ENCODE peak calls at places on chromosome 12, in ten cellular contexts. I is suprapubic skin; A is ovary; M is fibroblast of pulmonary artery; S is body of pancreas; B is coronary artery; U is CD4-positive, CD25-positive, alpha-beta regulatory T cell; C is AG10803; K is stomach; Z is upper lobe of right lung. V is an unnamed sample.

GRCh38 chr12:93960521-93960920 is 187.9 kb upstream of the PLXNC1 start:
- DNase-seq in I (no peak), A (no peak), M (no peak), S (no peak), B (no peak), U (no peak), C (no peak), K (no peak), Z (no peak), V (no peak)

GRCh38 chr12:122228092-122228491 is 2.2 kb upstream of the DIABLO start:
- DNase-seq in I (no peak), A (no peak), M (no peak), S (no peak), B (no peak), U (no peak), C (no peak), K (no peak), Z (no peak), V (no peak)

GRCh38 chr12:90331262-90331661 is 622.6 kb upstream of the ATP2B1 start:
- DNase-seq in I (no peak), A (no peak), M (peak), S (no peak), B (no peak), U (no peak), C (no peak), K (no peak), Z (no peak), V (no peak)

GRCh38 chr12:96015672-96016071 is 19.5 kb upstream of the HAL start:
- DNase-seq in I (no peak), A (no peak), M (peak), S (no peak), B (no peak), U (no peak), C (peak), K (peak), Z (no peak), V (no peak)

GRCh38 chr12:27769142-27769672 is 10.8 kb upstream of the KLHL42 start:
- DNase-seq in I (no peak), A (no peak), M (no peak), S (no peak), B (no peak), U (no peak), C (no peak), K (no peak), Z (no peak), V (no peak)

GRCh38 chr12:6539276-6540134 is 5.2 kb downstream of the GAPDH start:
- DNase-seq in I (no peak), A (no peak), M (no peak), S (no peak), B (no peak), U (no peak), C (no peak), K (no peak), Z (no peak), V (no peak)

GRCh38 chr12:80269953-80270552 is 170.7 kb downstream of the OTOGL start:
- DNase-seq in I (no peak), A (no peak), M (peak), S (no peak), B (no peak), U (peak), C (peak), K (no peak), Z (no peak), V (no peak)

GRCh38 chr12:106192659-106193403 is 54.1 kb upstream of the NUAK1 start:
- DNase-seq in I (no peak), A (no peak), M (no peak), S (no peak), B (no peak), U (no peak), C (peak), K (no peak), Z (no peak), V (no peak)

GRCh38 chr12:3201741-3202500 is 124.7 kb downstream of the TSPAN9 start:
- DNase-seq in I (no peak), A (no peak), M (no peak), S (no peak), B (no peak), U (no peak), C (no peak), K (no peak), Z (no peak), V (no peak)

GRCh38 chr12:41724216-41724615 is 420.5 kb downstream of the GXYLT1 start:
- DNase-seq in I (no peak), A (no peak), M (no peak), S (no peak), B (no peak), U (no peak), C (no peak), K (no peak), Z (no peak), V (no peak)

GRCh38 chr12:2215709-2216560 is 163.1 kb downstream of the CACNA1C start:
- DNase-seq in I (no peak), A (no peak), M (peak), S (no peak), B (no peak), U (no peak), C (peak), K (no peak), Z (no peak), V (no peak)

GRCh38 chr12:107598906-107599305 is 86.7 kb upstream of the PWP1 start:
- DNase-seq in I (no peak), A (no peak), M (no peak), S (no peak), B (no peak), U (no peak), C (no peak), K (no peak), Z (no peak), V (no peak)

GRCh38 chr12:122793685-122794106 is 19.3 kb downstream of the CCDC62 start:
- DNase-seq in I (no peak), A (no peak), M (peak), S (peak), B (no peak), U (peak), C (peak), K (no peak), Z (no peak), V (peak)

GRCh38 chr12:102971227-102971626 is 13.8 kb downstream of the ASCL1 start:
- DNase-seq in I (no peak), A (no peak), M (no peak), S (no peak), B (no peak), U (no peak), C (no peak), K (no peak), Z (no peak), V (no peak)

GRCh38 chr12:27493260-27493935 is 30.6 kb upstream of the PPFIBP1 start:
- DNase-seq in I (no peak), A (no peak), M (no peak), S (no peak), B (no peak), U (no peak), C (no peak), K (no peak), Z (no peak), V (no peak)

GRCh38 chr12:119061208-119061796 is 80.0 kb downstream of the SRRM4 start:
- DNase-seq in I (no peak), A (peak), M (peak), S (peak), B (no peak), U (no peak), C (peak), K (peak), Z (peak), V (peak)

GRCh38 chr12:102527256-102527720 is 46.9 kb upstream of the IGF1 start:
- DNase-seq in I (no peak), A (no peak), M (peak), S (no peak), B (no peak), U (no peak), C (peak), K (no peak), Z (no peak), V (no peak)

GRCh38 chr12:1591543-1591942 is 2.8 kb downstream of the FBXL14 start:
- DNase-seq in I (no peak), A (no peak), M (no peak), S (no peak), B (no peak), U (no peak), C (no peak), K (no peak), Z (no peak), V (no peak)

GRCh38 chr12:108312885-108313203 is 26.3 kb downstream of the CMKLR1 start:
- DNase-seq in I (peak), A (peak), M (peak), S (peak), B (peak), U (no peak), C (peak), K (no peak), Z (peak), V (no peak)

GRCh38 chr12:94208433-94208921 is 60.1 kb downstream of the PLXNC1 start:
- DNase-seq in I (no peak), A (no peak), M (no peak), S (no peak), B (no peak), U (no peak), C (no peak), K (no peak), Z (no peak), V (no peak)

GRCh38 chr12:120090211-120090610 is 26.3 kb downstream of the RAB35 start:
- DNase-seq in I (no peak), A (no peak), M (no peak), S (no peak), B (no peak), U (no peak), C (no peak), K (no peak), Z (no peak), V (no peak)

GRCh38 chr12:14961466-14962155 is at the start of gene ARHGDIB:
- DNase-seq in I (no peak), A (no peak), M (peak), S (peak), B (no peak), U (peak), C (no peak), K (peak), Z (no peak), V (peak)
- H3K4me3 ChIP-seq in I (peak), A (peak), M (peak), S (no peak), B (peak), U (peak), C (no peak), K (peak), Z (peak), V (peak)

GRCh38 chr12:116123511-116124258 is 153.8 kb downstream of the MED13L start:
- DNase-seq in I (no peak), A (no peak), M (peak), S (no peak), B (no peak), U (no peak), C (peak), K (no peak), Z (no peak), V (no peak)
- H3K4me3 ChIP-seq in I (peak), A (no peak), M (peak), S (no peak), B (peak), U (peak), C (peak), K (no peak), Z (no peak), V (no peak)

DNA sequence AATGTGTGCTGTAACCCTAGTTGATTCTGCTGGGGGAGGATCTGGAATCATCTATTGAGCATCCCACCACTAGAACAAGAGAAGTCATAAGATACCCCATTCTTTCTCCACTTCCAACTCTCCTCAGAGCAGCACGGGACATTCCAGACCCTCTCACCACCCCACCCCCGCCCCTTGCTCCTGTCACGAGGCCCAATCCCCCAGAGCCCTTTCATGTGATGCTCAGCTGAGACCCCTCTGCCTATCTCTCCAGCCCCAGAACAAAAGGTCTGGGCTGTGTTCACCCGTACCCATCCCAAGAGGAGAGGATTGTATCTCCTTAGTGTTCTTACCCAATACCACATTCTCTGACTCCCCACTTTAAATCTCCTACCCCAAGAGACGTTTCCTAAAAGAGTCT is 602 bp downstream of the PMEL start:
- DNase-seq in I (no peak), A (no peak), M (no peak), S (no peak), B (no peak), U (no peak), C (no peak), K (no peak), Z (no peak), V (no peak)
- H3K4me3 ChIP-seq in I (no peak), A (no peak), M (no peak), S (no peak), B (no peak), U (no peak), C (no peak), K (no peak), Z (no peak), V (no peak)

GRCh38 chr12:57126561-57126960 is 1.7 kb upstream of the LRP1 start:
- DNase-seq in I (no peak), A (no peak), M (no peak), S (no peak), B (no peak), U (no peak), C (no peak), K (no peak), Z (no peak), V (no peak)
- H3K4me3 ChIP-seq in I (no peak), A (no peak), M (no peak), S (no peak), B (peak), U (no peak), C (peak), K (peak), Z (no peak), V (peak)

V was measured in PC-9.